ENCODE peak calls at places on chromosomes 1 and 21, in four cellular contexts. U, R, T and I are unnamed samples.

GRCh38 chr1:89288051-89288340 is 15.3 kb upstream of the GBP5 start:
- DNase-seq in T (no peak), R (no peak), U (no peak), I (no peak)

GRCh38 chr1:216074196-216074595 is 349.1 kb downstream of the USH2A start:
- DNase-seq in R (no peak), U (no peak), T (no peak), I (no peak)

GRCh38 chr1:7379445-7379971 is 391.6 kb upstream of the VAMP3 start:
- DNase-seq in T (no peak), R (peak), U (no peak), I (no peak)

GRCh38 chr1:248872752-248873408 is 14.0 kb upstream of the ZNF692 start:
- DNase-seq in T (peak), R (peak), U (peak), I (peak)

GRCh38 chr1:156337052-156337887 is 822 bp downstream of the CCT3 start:
- DNase-seq in R (no peak), U (no peak), T (no peak), I (no peak)

GRCh38 chr1:76298399-76298798 is 223.9 kb downstream of the ST6GALNAC3 start:
- DNase-seq in T (no peak), U (no peak), R (no peak), I (no peak)

GRCh38 chr1:117826119-117826518 is 103.3 kb downstream of the GDAP2 start:
- DNase-seq in U (no peak), R (no peak), T (no peak), I (no peak)

GRCh38 chr1:113630340-113631327 is 128.7 kb downstream of the PHTF1 start:
- DNase-seq in T (no peak), R (no peak), U (no peak), I (no peak)

GRCh38 chr1:101302831-101303511 is 66.2 kb downstream of the S1PR1 start:
- DNase-seq in U (no peak), R (no peak), T (no peak), I (no peak)

GRCh38 chr1:178908358-178908757 is 37.5 kb upstream of the ANGPTL1 start:
- DNase-seq in R (no peak), T (no peak), U (no peak), I (no peak)

GRCh38 chr1:29121516-29121937 is 2.2 kb downstream of the TMEM200B start:
- DNase-seq in U (no peak), T (peak), R (no peak), I (no peak)

GRCh38 chr1:172322219-172323061 is 98.0 kb upstream of the C1orf105 start:
- DNase-seq in U (peak), R (peak), T (no peak), I (no peak)

GRCh38 chr1:77762072-77762476 is 2.4 kb upstream of the USP33 start:
- DNase-seq in R (no peak), T (no peak), U (no peak), I (no peak)

GRCh38 chr21:46130721-46131720 is 24.4 kb downstream of the FTCD start:
- DNase-seq in T (no peak), R (no peak), U (peak), I (no peak)

GRCh38 chr1:200179126-200179780 is 151.7 kb downstream of the NR5A2 start:
- DNase-seq in R (no peak), T (no peak), U (no peak), I (no peak)

GRCh38 chr1:236895665-236896387 is 100.7 kb downstream of the MTR start:
- DNase-seq in U (no peak), R (peak), T (no peak), I (no peak)

GRCh38 chr1:244325056-244325764 is 126.5 kb downstream of the ADSS2 start:
- DNase-seq in R (no peak), U (no peak), T (no peak), I (no peak)

GRCh38 chr1:33342041-33342723 is 21.3 kb upstream of the A3GALT2 start:
- DNase-seq in U (no peak), R (peak), T (no peak), I (no peak)

GRCh38 chr1:211501671-211502413 is 9.9 kb upstream of the RD3 start:
- DNase-seq in T (no peak), U (no peak), R (no peak), I (no peak)

GRCh38 chr21:44697811-44698734 is 1.1 kb downstream of the KRTAP10-12 start:
- DNase-seq in U (no peak), R (no peak), T (peak), I (no peak)

GRCh38 chr1:119687391-119688079 is 24.2 kb upstream of the PHGDH start:
- DNase-seq in T (no peak), U (no peak), R (no peak), I (no peak)

GRCh38 chr1:171799166-171799565 is 17.7 kb downstream of the METTL13 start:
- DNase-seq in T (no peak), U (no peak), R (no peak), I (no peak)

GRCh38 chr1:116958110-116958509 is 43.5 kb upstream of the CD101 start:
- DNase-seq in T (no peak), U (no peak), R (no peak), I (no peak)

GRCh38 chr1:175824079-175824478 is 80.7 kb upstream of the TNR start:
- DNase-seq in R (peak), T (no peak), U (no peak), I (no peak)

GRCh38 chr1:202046748-202047708 is 36.6 kb downstream of the ELF3 start:
- DNase-seq in R (no peak), T (no peak), U (no peak), I (no peak)

GRCh38 chr1:181676269-181676668 is 193.0 kb downstream of the CACNA1E start:
- DNase-seq in T (no peak), R (no peak), U (no peak), I (peak)

GRCh38 chr1:237269938-237270337 is 228.0 kb downstream of the RYR2 start:
- DNase-seq in U (no peak), R (no peak), T (no peak), I (no peak)

DNA sequence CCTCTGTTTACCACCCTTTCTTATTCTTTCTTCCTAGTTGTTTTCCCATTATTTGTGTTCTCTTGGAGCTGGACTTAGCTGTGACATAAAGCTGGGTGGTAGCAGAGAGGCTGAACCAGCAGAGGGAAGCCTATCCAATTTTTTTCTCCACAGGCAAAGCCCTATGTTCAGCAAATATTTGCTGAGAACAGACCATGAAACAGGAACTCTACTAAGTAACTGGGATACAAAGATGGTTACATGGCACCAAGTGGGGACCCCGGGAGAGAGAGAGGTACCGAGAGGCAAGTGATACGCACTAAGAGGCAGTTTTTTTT is 6.6 kb downstream of the CFAP141 start:
- DNase-seq in R (no peak), U (no peak), T (no peak), I (no peak)
- TF ChIP-seq CTCF in R (no peak), U (no peak), T (no peak), I (no peak)

DNA sequence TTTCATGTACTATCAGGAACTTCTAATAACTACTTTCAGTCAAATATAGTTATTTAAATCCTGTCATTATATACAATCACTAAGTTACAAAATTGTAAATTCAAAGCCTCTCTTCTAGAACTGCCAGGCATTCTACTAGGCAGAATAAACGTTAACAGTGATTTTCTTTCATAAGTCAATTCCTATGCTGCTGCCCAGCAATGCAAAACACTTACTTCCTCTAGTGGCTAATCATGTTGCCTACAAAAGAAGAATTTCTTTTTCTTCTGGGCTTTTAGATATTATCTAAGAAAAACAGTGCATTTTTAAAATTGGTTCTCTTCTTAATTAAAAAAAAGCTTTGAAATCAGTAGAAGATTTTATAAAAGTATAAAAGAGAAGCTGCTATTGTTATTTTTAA is 509.8 kb upstream of the ADAMTS5 start:
- DNase-seq in U (no peak), R (no peak), T (no peak), I (no peak)
- TF ChIP-seq CTCF in U (peak), R (peak), T (no peak), I (no peak)

DNA sequence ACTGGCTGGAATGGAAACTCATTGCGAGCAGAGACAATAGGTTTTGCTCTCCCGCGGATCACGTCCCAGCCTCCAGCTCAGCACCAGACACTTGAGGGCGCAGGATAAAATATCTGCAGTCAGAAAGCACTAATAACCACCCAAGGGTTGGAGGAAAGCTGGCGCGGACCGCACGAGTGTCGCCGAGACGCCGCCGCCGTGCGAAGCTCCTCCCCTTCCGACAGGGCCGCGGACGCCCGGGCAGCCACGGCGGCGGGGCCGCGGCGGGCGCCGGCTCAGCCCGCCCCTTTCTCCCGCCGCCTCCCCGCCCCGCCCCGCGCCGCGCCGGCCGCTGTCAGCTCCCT is at the start of gene CMPK1:
- DNase-seq in T (peak), R (peak), U (peak), I (peak)
- TF ChIP-seq CTCF in T (no peak), R (peak), U (no peak), I (peak)

DNA sequence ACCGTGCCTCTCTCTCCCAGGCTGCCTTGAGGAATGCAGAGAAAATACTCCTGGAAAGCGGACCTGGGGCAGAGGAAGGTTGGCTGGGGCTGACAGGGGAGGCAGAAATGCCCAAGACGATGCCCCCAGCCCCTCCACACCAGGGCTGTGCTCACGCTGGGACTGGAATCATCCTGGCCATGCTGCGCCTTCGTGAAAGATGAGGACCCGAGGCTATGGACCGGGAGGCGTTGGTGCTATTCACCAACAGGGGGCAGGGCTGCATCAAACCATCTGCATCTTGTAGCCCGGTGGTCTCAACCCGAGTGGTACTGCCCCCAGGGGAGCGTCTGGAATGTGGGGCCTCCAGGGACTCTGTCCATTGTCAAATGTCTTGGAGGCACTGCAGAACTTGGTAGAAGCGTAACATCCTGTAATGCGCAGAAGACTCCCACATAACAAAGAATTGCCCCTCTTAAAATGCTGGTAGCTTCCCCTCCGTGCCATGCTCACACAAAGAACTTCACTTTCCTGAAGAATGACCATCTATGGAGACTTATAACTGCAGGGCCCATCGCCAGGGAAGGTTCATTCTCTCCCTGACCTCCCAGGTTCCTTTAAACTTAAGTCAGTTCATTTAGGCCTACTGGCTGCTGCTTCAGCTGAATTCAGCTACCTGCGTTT is 251.2 kb downstream of the RRAGC start:
- DNase-seq in R (peak), T (no peak), U (no peak), I (peak)
- TF ChIP-seq CTCF in R (peak), T (peak), U (peak), I (peak)

GRCh38 chr1:209029737-209030136 is 553.8 kb upstream of the CAMK1G start:
- DNase-seq in T (no peak), R (no peak), U (no peak), I (no peak)
- TF ChIP-seq CTCF in T (no peak), R (no peak), U (no peak), I (no peak)

DNA sequence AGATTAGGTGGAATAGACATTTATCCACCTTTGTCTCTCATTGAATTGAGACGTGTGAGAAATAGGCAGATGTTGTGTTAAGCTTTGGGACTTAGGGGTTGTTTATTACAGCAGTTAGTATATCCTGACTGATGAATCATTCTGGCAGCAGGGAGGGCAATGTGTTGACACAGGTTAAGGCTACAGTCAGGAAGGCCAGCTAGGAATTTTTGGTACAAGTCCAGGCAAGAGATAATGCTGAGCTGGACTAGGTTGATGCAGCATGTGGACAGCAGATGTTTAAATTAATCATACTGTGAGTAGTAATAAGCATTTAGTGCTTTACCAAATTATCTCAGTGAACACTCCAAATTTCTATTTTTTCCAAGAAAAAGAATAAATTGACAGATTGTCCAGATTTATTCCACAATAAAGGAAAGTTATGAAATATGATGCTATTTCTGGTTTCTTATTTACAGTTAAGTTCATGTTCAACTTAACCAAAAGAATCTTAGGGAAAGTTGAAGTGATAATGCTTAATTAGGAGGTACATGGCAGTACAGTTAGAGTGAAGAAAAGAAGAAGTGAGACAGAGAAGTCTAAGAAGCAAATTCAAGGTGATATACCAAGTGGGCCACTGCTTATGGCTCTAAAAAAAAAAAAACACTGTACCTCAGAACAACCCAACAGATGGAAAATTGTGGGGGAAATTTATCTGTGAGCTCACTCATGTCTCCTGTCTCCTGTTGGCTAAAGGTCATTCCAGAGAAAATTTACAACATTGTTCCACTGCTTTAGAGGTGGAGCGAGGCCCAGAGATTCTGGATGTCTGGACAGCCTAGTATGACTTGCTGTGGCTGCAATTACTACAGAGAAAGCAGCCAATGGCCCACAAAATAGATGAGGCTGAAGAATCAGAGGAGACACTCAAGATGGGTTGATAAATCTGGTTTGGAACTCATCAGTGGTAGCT is 102.7 kb upstream of the C21orf91 start:
- DNase-seq in R (peak), U (no peak), T (no peak), I (no peak)
- TF ChIP-seq CTCF in R (no peak), U (no peak), T (no peak), I (no peak)

GRCh38 chr1:58785424-58786058 is 1.7 kb upstream of the JUN start:
- DNase-seq in R (peak), T (peak), U (peak), I (no peak)
- TF ChIP-seq CTCF in R (no peak), T (no peak), U (no peak), I (no peak)

DNA sequence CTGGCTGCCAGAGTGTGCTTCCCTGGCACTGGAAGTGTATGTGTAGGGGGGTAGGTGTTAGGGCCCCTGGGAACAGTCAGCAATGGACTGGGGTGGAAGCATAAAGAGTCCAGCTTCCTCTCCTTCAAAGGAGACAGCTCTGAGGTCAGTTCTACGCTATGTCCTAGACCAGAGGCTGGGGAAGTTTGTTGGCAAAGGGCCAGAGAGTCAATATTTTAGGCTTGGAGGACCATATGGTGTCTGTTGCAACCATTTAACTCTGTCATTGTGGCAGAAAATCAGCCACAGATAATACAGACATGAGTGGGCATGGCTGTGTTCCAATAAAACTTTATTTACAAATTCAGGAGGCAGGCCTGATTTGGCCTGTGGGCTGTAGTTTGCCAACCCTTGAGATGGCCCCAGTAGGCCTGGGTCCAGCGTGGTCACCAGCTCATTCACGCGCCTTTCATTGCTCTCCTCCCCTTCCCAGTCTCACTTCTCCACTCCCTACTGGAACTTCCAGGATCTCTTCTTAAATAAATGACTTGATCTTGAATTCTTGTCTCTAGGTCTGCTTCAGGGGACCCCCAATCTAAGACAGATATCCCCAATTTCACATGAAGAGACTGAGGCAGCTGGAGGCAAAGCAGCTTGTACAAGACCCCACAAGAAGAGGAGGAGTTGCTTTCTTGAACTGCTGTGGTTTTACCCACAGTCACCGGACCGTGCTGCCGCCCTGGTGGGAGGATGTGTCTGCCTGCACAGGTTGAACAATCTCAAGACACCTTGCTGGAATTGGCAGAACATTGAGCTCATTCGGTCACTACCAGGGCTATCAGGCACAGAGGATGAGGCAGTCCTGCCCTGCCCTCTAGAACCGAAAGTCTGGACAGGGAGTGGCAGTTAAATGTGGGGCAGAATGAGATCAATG is 162.4 kb upstream of the POU3F1 start:
- DNase-seq in R (no peak), T (no peak), U (no peak), I (peak)
- TF ChIP-seq CTCF in R (no peak), T (no peak), U (no peak), I (no peak)

GRCh38 chr21:35149698-35150097 is 100.6 kb upstream of the RUNX1 start:
- DNase-seq in T (no peak), U (no peak), R (no peak), I (no peak)
- TF ChIP-seq CTCF in T (no peak), U (no peak), R (no peak), I (no peak)